ENCODE peak calls at places on chromosomes 3 and 15, in six cellular contexts. One of them, this sample, is unnamed.

GRCh38 chr3:196274585-196274984 is 12.9 kb downstream of the PCYT1A start:
- DNase-seq in fibroblast of the aortic adventitia: no peak
- DNase-seq in tibial artery: no peak
- DNase-seq in Ammon's horn: no peak
- DNase-seq in NCI-H2081: no peak
- DNase-seq in AG09309: no peak
- DNase-seq in this sample: peak; percentile 57

GRCh38 chr3:195064300-195064931 is 206.5 kb downstream of the XXYLT1 start:
- DNase-seq in fibroblast of the aortic adventitia: no peak
- DNase-seq in tibial artery: no peak
- DNase-seq in Ammon's horn: no peak
- DNase-seq in NCI-H2081: peak; percentile 45
- DNase-seq in AG09309: no peak
- DNase-seq in this sample: no peak

GRCh38 chr3:54792584-54792983 is 135.3 kb downstream of the LRTM1 start:
- DNase-seq in fibroblast of the aortic adventitia: no peak
- DNase-seq in tibial artery: no peak
- DNase-seq in Ammon's horn: no peak
- DNase-seq in NCI-H2081: no peak
- DNase-seq in AG09309: no peak
- DNase-seq in this sample: no peak

GRCh38 chr15:90097475-90097874 is 4.8 kb downstream of the IDH2 start:
- DNase-seq in fibroblast of the aortic adventitia: no peak
- DNase-seq in tibial artery: no peak
- DNase-seq in Ammon's horn: peak; percentile 2
- DNase-seq in NCI-H2081: no peak
- DNase-seq in AG09309: no peak
- DNase-seq in this sample: no peak

GRCh38 chr15:31489801-31490646 is 163.4 kb downstream of the KLF13 start:
- DNase-seq in fibroblast of the aortic adventitia: peak; percentile 75
- DNase-seq in tibial artery: no peak
- DNase-seq in Ammon's horn: peak; percentile 74
- DNase-seq in NCI-H2081: peak; percentile 61
- DNase-seq in AG09309: no peak
- DNase-seq in this sample: peak; percentile 78

GRCh38 chr3:100891033-100891432 is 102.2 kb downstream of the ABI3BP start:
- DNase-seq in fibroblast of the aortic adventitia: peak; percentile 86
- DNase-seq in tibial artery: no peak
- DNase-seq in Ammon's horn: no peak
- DNase-seq in NCI-H2081: no peak
- DNase-seq in AG09309: no peak
- DNase-seq in this sample: peak; percentile 79

GRCh38 chr15:44727462-44728231 is 8.7 kb upstream of the TRIM69 start:
- DNase-seq in fibroblast of the aortic adventitia: no peak
- DNase-seq in tibial artery: no peak
- DNase-seq in Ammon's horn: no peak
- DNase-seq in NCI-H2081: no peak
- DNase-seq in AG09309: no peak
- DNase-seq in this sample: peak; percentile 9

GRCh38 chr3:25412269-25412668 is 15.8 kb upstream of the RARB start:
- DNase-seq in fibroblast of the aortic adventitia: peak; percentile 8
- DNase-seq in tibial artery: no peak
- DNase-seq in Ammon's horn: no peak
- DNase-seq in NCI-H2081: no peak
- DNase-seq in AG09309: no peak
- DNase-seq in this sample: peak; percentile 57

GRCh38 chr3:104132566-104132997 is 1234.1 kb upstream of the ALCAM start:
- DNase-seq in fibroblast of the aortic adventitia: no peak
- DNase-seq in tibial artery: no peak
- DNase-seq in Ammon's horn: no peak
- DNase-seq in NCI-H2081: no peak
- DNase-seq in AG09309: no peak
- DNase-seq in this sample: no peak

GRCh38 chr3:102354818-102355515 is 79.8 kb upstream of the ZPLD1 start:
- DNase-seq in fibroblast of the aortic adventitia: peak; percentile 67
- DNase-seq in tibial artery: no peak
- DNase-seq in Ammon's horn: no peak
- DNase-seq in NCI-H2081: no peak
- DNase-seq in AG09309: peak; percentile 4
- DNase-seq in this sample: peak; percentile 80

GRCh38 chr3:36786921-36787890 is 22.9 kb upstream of the DCLK3 start:
- DNase-seq in fibroblast of the aortic adventitia: peak; percentile 4
- DNase-seq in tibial artery: no peak
- DNase-seq in Ammon's horn: no peak
- DNase-seq in NCI-H2081: no peak
- DNase-seq in AG09309: no peak
- DNase-seq in this sample: no peak

GRCh38 chr3:1394188-1394587 is 301.4 kb downstream of the CNTN6 start:
- DNase-seq in fibroblast of the aortic adventitia: no peak
- DNase-seq in tibial artery: no peak
- DNase-seq in Ammon's horn: no peak
- DNase-seq in NCI-H2081: no peak
- DNase-seq in AG09309: no peak
- DNase-seq in this sample: no peak

GRCh38 chr15:82968066-82968465 is 15.5 kb upstream of the HOMER2 start:
- DNase-seq in fibroblast of the aortic adventitia: peak; percentile 22
- DNase-seq in tibial artery: no peak
- DNase-seq in Ammon's horn: no peak
- DNase-seq in NCI-H2081: no peak
- DNase-seq in AG09309: peak; percentile 79
- DNase-seq in this sample: peak; percentile 39

GRCh38 chr15:31326729-31327673 is at the start of gene KLF13:
- DNase-seq in fibroblast of the aortic adventitia: peak; percentile 55
- DNase-seq in tibial artery: peak; percentile 86
- DNase-seq in Ammon's horn: peak; percentile 75
- DNase-seq in NCI-H2081: peak; percentile 86
- DNase-seq in AG09309: no peak
- DNase-seq in this sample: peak; percentile 79

GRCh38 chr15:35117508-35118280 is 32.6 kb upstream of the NANOGP8 start:
- DNase-seq in fibroblast of the aortic adventitia: no peak
- DNase-seq in tibial artery: no peak
- DNase-seq in Ammon's horn: no peak
- DNase-seq in NCI-H2081: no peak
- DNase-seq in AG09309: no peak
- DNase-seq in this sample: no peak

GRCh38 chr3:51630513-51630912 is 40.5 kb upstream of the TEX264 start:
- DNase-seq in fibroblast of the aortic adventitia: no peak
- DNase-seq in tibial artery: no peak
- DNase-seq in Ammon's horn: no peak
- DNase-seq in NCI-H2081: no peak
- DNase-seq in AG09309: no peak
- DNase-seq in this sample: no peak

GRCh38 chr3:186810597-186810996 is 4.3 kb upstream of the RFC4 start:
- DNase-seq in fibroblast of the aortic adventitia: no peak
- DNase-seq in tibial artery: no peak
- DNase-seq in Ammon's horn: no peak
- DNase-seq in NCI-H2081: no peak
- DNase-seq in AG09309: no peak
- DNase-seq in this sample: no peak

GRCh38 chr3:20648294-20648693 is 462.3 kb upstream of the SGO1 start:
- DNase-seq in fibroblast of the aortic adventitia: peak; percentile 78
- DNase-seq in tibial artery: no peak
- DNase-seq in Ammon's horn: no peak
- DNase-seq in NCI-H2081: peak; percentile 2
- DNase-seq in AG09309: peak; percentile 87
- DNase-seq in this sample: peak; percentile 82

GRCh38 chr3:28726840-28727239 is 378.2 kb upstream of the AZI2 start:
- DNase-seq in fibroblast of the aortic adventitia: peak; percentile 27
- DNase-seq in tibial artery: peak; percentile 65
- DNase-seq in Ammon's horn: no peak
- DNase-seq in NCI-H2081: peak; percentile 35
- DNase-seq in AG09309: no peak
- DNase-seq in this sample: peak; percentile 55

GRCh38 chr3:100756441-100756840 is 47.1 kb downstream of the TFG start:
- DNase-seq in fibroblast of the aortic adventitia: peak; percentile 71
- DNase-seq in tibial artery: no peak
- DNase-seq in Ammon's horn: no peak
- DNase-seq in NCI-H2081: no peak
- DNase-seq in AG09309: no peak
- DNase-seq in this sample: no peak

GRCh38 chr15:26864664-26865191 is 2.1 kb upstream of the GABRA5 start:
- DNase-seq in fibroblast of the aortic adventitia: peak; percentile 42
- DNase-seq in tibial artery: no peak
- DNase-seq in Ammon's horn: peak; percentile 77
- DNase-seq in NCI-H2081: peak; percentile 78
- DNase-seq in AG09309: peak; percentile 4
- DNase-seq in this sample: peak; percentile 42

GRCh38 chr15:25864966-25865365 is 1.8 kb upstream of the ATP10A start:
- DNase-seq in fibroblast of the aortic adventitia: peak; percentile 57
- DNase-seq in tibial artery: no peak
- DNase-seq in Ammon's horn: no peak
- DNase-seq in NCI-H2081: no peak
- DNase-seq in AG09309: no peak
- DNase-seq in this sample: no peak

GRCh38 chr3:14832975-14833722 is 14.4 kb downstream of the FGD5 start:
- DNase-seq in fibroblast of the aortic adventitia: no peak
- DNase-seq in tibial artery: peak; percentile 25
- DNase-seq in Ammon's horn: no peak
- DNase-seq in NCI-H2081: no peak
- DNase-seq in AG09309: no peak
- DNase-seq in this sample: no peak

GRCh38 chr3:172087827-172088580 is 48.6 kb downstream of the FNDC3B start:
- DNase-seq in fibroblast of the aortic adventitia: no peak
- DNase-seq in tibial artery: no peak
- DNase-seq in Ammon's horn: no peak
- DNase-seq in NCI-H2081: no peak
- DNase-seq in AG09309: no peak
- DNase-seq in this sample: no peak

GRCh38 chr3:143847787-143848631 is at the start of gene SLC9A9:
- DNase-seq in fibroblast of the aortic adventitia: peak; percentile 79
- DNase-seq in tibial artery: no peak
- DNase-seq in Ammon's horn: peak; percentile 88
- DNase-seq in NCI-H2081: peak; percentile 54
- DNase-seq in AG09309: peak; percentile 67
- DNase-seq in this sample: peak; percentile 86

GRCh38 chr3:63556401-63556800 is 96.1 kb upstream of the SNTN start:
- DNase-seq in fibroblast of the aortic adventitia: no peak
- DNase-seq in tibial artery: no peak
- DNase-seq in Ammon's horn: no peak
- DNase-seq in NCI-H2081: no peak
- DNase-seq in AG09309: no peak
- DNase-seq in this sample: no peak

GRCh38 chr3:17258823-17259436 is 374.2 kb downstream of the PLCL2 start:
- DNase-seq in fibroblast of the aortic adventitia: peak; percentile 64
- DNase-seq in tibial artery: no peak
- DNase-seq in Ammon's horn: peak; percentile 54
- DNase-seq in NCI-H2081: peak; percentile 50
- DNase-seq in AG09309: no peak
- DNase-seq in this sample: peak; percentile 64

GRCh38 chr3:111773484-111773883 is 85.6 kb upstream of the PHLDB2 start:
- DNase-seq in fibroblast of the aortic adventitia: no peak
- DNase-seq in tibial artery: no peak
- DNase-seq in Ammon's horn: no peak
- DNase-seq in NCI-H2081: no peak
- DNase-seq in AG09309: no peak
- DNase-seq in this sample: no peak

GRCh38 chr15:22257047-22257667 is 176.8 kb downstream of the OR4M2 start:
- DNase-seq in fibroblast of the aortic adventitia: peak; percentile 16
- DNase-seq in tibial artery: no peak
- DNase-seq in Ammon's horn: no peak
- DNase-seq in NCI-H2081: no peak
- DNase-seq in AG09309: no peak
- DNase-seq in this sample: no peak

GRCh38 chr3:142274908-142275307 is 49.5 kb upstream of the GK5 start:
- DNase-seq in fibroblast of the aortic adventitia: peak; percentile 22
- DNase-seq in tibial artery: no peak
- DNase-seq in Ammon's horn: no peak
- DNase-seq in NCI-H2081: no peak
- DNase-seq in AG09309: no peak
- DNase-seq in this sample: peak; percentile 37

GRCh38 chr3:249587-250262 is 53.2 kb downstream of the CHL1 start:
- DNase-seq in fibroblast of the aortic adventitia: no peak
- DNase-seq in tibial artery: no peak
- DNase-seq in Ammon's horn: no peak
- DNase-seq in NCI-H2081: no peak
- DNase-seq in AG09309: no peak
- DNase-seq in this sample: no peak

GRCh38 chr3:118863731-118864322 is 170.8 kb downstream of the IGSF11 start:
- DNase-seq in fibroblast of the aortic adventitia: no peak
- DNase-seq in tibial artery: no peak
- DNase-seq in Ammon's horn: no peak
- DNase-seq in NCI-H2081: no peak
- DNase-seq in AG09309: no peak
- DNase-seq in this sample: no peak

GRCh38 chr3:114323546-114324254 is 29.9 kb downstream of the TIGIT start:
- DNase-seq in fibroblast of the aortic adventitia: no peak
- DNase-seq in tibial artery: no peak
- DNase-seq in Ammon's horn: no peak
- DNase-seq in NCI-H2081: no peak
- DNase-seq in AG09309: no peak
- DNase-seq in this sample: no peak

GRCh38 chr3:73768594-73769308 is 144.0 kb upstream of the PDZRN3 start:
- DNase-seq in fibroblast of the aortic adventitia: peak; percentile 70
- DNase-seq in tibial artery: no peak
- DNase-seq in Ammon's horn: peak; percentile 30
- DNase-seq in NCI-H2081: peak; percentile 41
- DNase-seq in AG09309: no peak
- DNase-seq in this sample: no peak

GRCh38 chr3:45109736-45110135 is 36.4 kb downstream of the CDCP1 start:
- DNase-seq in fibroblast of the aortic adventitia: no peak
- DNase-seq in tibial artery: no peak
- DNase-seq in Ammon's horn: no peak
- DNase-seq in NCI-H2081: no peak
- DNase-seq in AG09309: no peak
- DNase-seq in this sample: no peak

This sample was measured in cardiac fibroblast.